ENCODE peak calls at places on chromosome 14, in seven cellular contexts. L, Z, B, X, E, R and F are unnamed samples.

GRCh38 chr14:68306934-68307758 is 485.7 kb downstream of the ZFP36L1 start:
- DNase-seq in E (no peak), L (no peak), B (peak; percentile 9), Z (no peak), R (no peak), X (no peak), F (no peak)

GRCh38 chr14:101120636-101121398 is 217.3 kb upstream of the RTL1 start:
- DNase-seq in R (no peak), Z (no peak), L (peak; percentile 80), B (no peak), E (no peak), X (peak; percentile 16), F (no peak)

GRCh38 chr14:22432348-22432976 is 156.6 kb downstream of the DAD1 start:
- DNase-seq in L (no peak), R (no peak), Z (no peak), B (peak; percentile 89), X (peak; percentile 28), E (peak; percentile 97), F (peak; percentile 96)

GRCh38 chr14:26596722-26597030 is 1.2 kb downstream of the NOVA1 start:
- DNase-seq in Z (no peak), R (no peak), B (peak; percentile 38), X (peak; percentile 26), L (no peak), E (peak; percentile 20), F (no peak)

GRCh38 chr14:89720076-89720687 is 234.3 kb downstream of the EFCAB11 start:
- DNase-seq in B (no peak), L (no peak), X (no peak), E (no peak), R (no peak), Z (no peak), F (no peak)

GRCh38 chr14:22502551-22502950 is 86.5 kb downstream of the DAD1 start:
- DNase-seq in E (no peak), X (no peak), Z (no peak), B (no peak), L (no peak), R (no peak), F (no peak)

GRCh38 chr14:105247026-105247425 is 1.3 kb upstream of the BTBD6 start:
- DNase-seq in B (no peak), R (no peak), X (no peak), L (no peak), Z (no peak), E (no peak), F (no peak)

GRCh38 chr14:99546230-99546879 is 57.7 kb downstream of the CCDC85C start:
- DNase-seq in X (no peak), B (no peak), R (no peak), Z (no peak), E (no peak), L (no peak), F (peak; percentile 40)

GRCh38 chr14:99581371-99581770 is 22.6 kb downstream of the CCDC85C start:
- DNase-seq in E (no peak), X (no peak), R (no peak), B (no peak), L (no peak), Z (no peak), F (no peak)

GRCh38 chr14:76314521-76314951 is 61.4 kb upstream of the ESRRB start:
- DNase-seq in X (no peak), L (no peak), B (no peak), E (no peak), Z (no peak), R (no peak), F (no peak)

GRCh38 chr14:86533834-86534233 is 1003.9 kb downstream of the FLRT2 start:
- DNase-seq in R (no peak), B (no peak), E (no peak), Z (no peak), L (no peak), X (no peak), F (no peak)

GRCh38 chr14:101354726-101355125 is 206.6 kb upstream of the DIO3 start:
- DNase-seq in Z (no peak), E (no peak), B (no peak), L (peak; percentile 25), X (peak; percentile 58), R (no peak), F (peak; percentile 70)

GRCh38 chr14:99809864-99810854 is 16.9 kb downstream of the EML1 start:
- DNase-seq in Z (no peak), X (peak; percentile 34), E (no peak), L (no peak), R (no peak), B (peak; percentile 51), F (no peak)

GRCh38 chr14:88553886-88554457 is 835 bp downstream of the PTPN21 start:
- DNase-seq in L (no peak), B (peak; percentile 51), E (peak; percentile 32), X (no peak), Z (no peak), R (no peak), F (no peak)

GRCh38 chr14:64688801-64689200 is 15.4 kb upstream of the PLEKHG3 start:
- DNase-seq in L (no peak), E (no peak), R (no peak), B (no peak), X (no peak), Z (no peak), F (no peak)

GRCh38 chr14:29529418-29529817 is 398.2 kb downstream of the PRKD1 start:
- DNase-seq in Z (no peak), B (peak; percentile 51), E (peak; percentile 7), L (no peak), X (no peak), R (no peak), F (peak; percentile 8)

GRCh38 chr14:24196071-24197061 is 1.1 kb upstream of the TM9SF1 start:
- DNase-seq in E (peak; percentile 30), Z (no peak), B (peak; percentile 58), X (no peak), R (no peak), L (no peak), F (no peak)

GRCh38 chr14:106268013-106268727 is 741.8 kb downstream of the TMEM121 start:
- DNase-seq in E (no peak), L (no peak), X (no peak), R (peak; percentile 58), Z (no peak), B (no peak), F (no peak)

GRCh38 chr14:103594265-103594664 is 31.5 kb downstream of the COA8 start:
- DNase-seq in B (peak; percentile 91), X (peak; percentile 34), L (no peak), E (peak; percentile 91), R (no peak), Z (no peak), F (no peak)

GRCh38 chr14:60311417-60311816 is 62.4 kb downstream of the PPM1A start:
- DNase-seq in R (no peak), B (peak; percentile 23), E (peak; percentile 66), X (no peak), Z (no peak), L (no peak), F (peak; percentile 37)

GRCh38 chr14:91755560-91755959 is 23.7 kb upstream of the CATSPERB start:
- DNase-seq in E (peak; percentile 59), L (no peak), B (peak; percentile 51), Z (no peak), X (no peak), R (no peak), F (peak; percentile 40)

GRCh38 chr14:37036669-37037341 is 135.6 kb downstream of the SLC25A21 start:
- DNase-seq in L (no peak), X (no peak), R (no peak), B (peak; percentile 53), Z (no peak), E (no peak), F (peak; percentile 41)

GRCh38 chr14:33229269-33229924 is 290.7 kb downstream of the NPAS3 start:
- DNase-seq in E (peak; percentile 18), X (no peak), B (peak; percentile 2), Z (no peak), R (no peak), L (no peak), F (no peak)

GRCh38 chr14:59394268-59394667 is 70.9 kb downstream of the GPR135 start:
- DNase-seq in X (no peak), E (no peak), B (peak; percentile 35), L (no peak), Z (no peak), R (no peak), F (no peak)

GRCh38 chr14:100604709-100605108 is 17.5 kb upstream of the BEGAIN start:
- DNase-seq in X (no peak), B (no peak), Z (no peak), R (no peak), L (peak; percentile 17), E (no peak), F (no peak)

GRCh38 chr14:68401320-68401719 is 391.5 kb downstream of the ZFP36L1 start:
- DNase-seq in E (peak; percentile 43), R (no peak), L (no peak), X (no peak), B (peak; percentile 19), Z (no peak), F (peak; percentile 96)

GRCh38 chr14:104515811-104516780 is 63.5 kb upstream of the C14orf180 start:
- DNase-seq in E (no peak), X (no peak), R (no peak), B (no peak), Z (no peak), L (no peak), F (no peak)

GRCh38 chr14:83559721-83560120 is 1970.2 kb upstream of the FLRT2 start:
- DNase-seq in E (no peak), L (no peak), B (peak; percentile 4), R (no peak), X (no peak), Z (no peak), F (peak; percentile 90)

GRCh38 chr14:75232597-75232996 is 46.0 kb upstream of the FOS start:
- DNase-seq in L (no peak), Z (no peak), R (no peak), B (no peak), E (no peak), X (no peak), F (no peak)

GRCh38 chr14:51901475-51902024 is 41.1 kb downstream of the GNG2 start:
- DNase-seq in L (no peak), R (no peak), Z (no peak), X (no peak), E (no peak), B (no peak), F (no peak)

GRCh38 chr14:62691613-62692489 is 353.4 kb downstream of the KCNH5 start:
- DNase-seq in B (peak; percentile 78), L (peak; percentile 48), E (peak; percentile 97), X (peak; percentile 17), R (no peak), Z (peak; percentile 21), F (peak; percentile 99)

GRCh38 chr14:26526132-26526531 is 71.7 kb downstream of the NOVA1 start:
- DNase-seq in R (no peak), E (no peak), X (no peak), Z (no peak), B (peak; percentile 83), L (no peak), F (no peak)